ENCODE peak calls at places on chromosome 10, in eight cellular contexts. One of them, this sample, is unnamed.

GRCh38 chr10:65570143-65571010 is 1355.5 kb upstream of the LRRTM3 start:
- DNase-seq in heart right ventricle: peak
- DNase-seq in astrocyte: peak
- DNase-seq in ovary: peak
- DNase-seq in endodermal cell: peak
- DNase-seq in AG04450: no peak
- DNase-seq in vagina: no peak
- DNase-seq in dorsolateral prefrontal cortex: no peak
- DNase-seq in this sample: peak

GRCh38 chr10:76315240-76315639 is 883.8 kb downstream of the LRMDA start:
- DNase-seq in heart right ventricle: no peak
- DNase-seq in astrocyte: no peak
- DNase-seq in ovary: no peak
- DNase-seq in endodermal cell: peak
- DNase-seq in AG04450: no peak
- DNase-seq in vagina: no peak
- DNase-seq in dorsolateral prefrontal cortex: no peak
- DNase-seq in this sample: no peak

GRCh38 chr10:1358860-1359598 is 302.8 kb downstream of the WDR37 start:
- DNase-seq in heart right ventricle: no peak
- DNase-seq in astrocyte: no peak
- DNase-seq in ovary: no peak
- DNase-seq in endodermal cell: peak
- DNase-seq in AG04450: no peak
- DNase-seq in vagina: no peak
- DNase-seq in dorsolateral prefrontal cortex: no peak
- DNase-seq in this sample: no peak

GRCh38 chr10:133199992-133200611 is 29.9 kb upstream of the UTF1 start:
- DNase-seq in heart right ventricle: no peak
- DNase-seq in astrocyte: no peak
- DNase-seq in ovary: no peak
- DNase-seq in endodermal cell: peak
- DNase-seq in AG04450: no peak
- DNase-seq in vagina: no peak
- DNase-seq in dorsolateral prefrontal cortex: no peak
- DNase-seq in this sample: no peak

GRCh38 chr10:116748041-116748440 is 5.7 kb upstream of the HSPA12A start:
- DNase-seq in heart right ventricle: no peak
- DNase-seq in astrocyte: peak
- DNase-seq in ovary: no peak
- DNase-seq in endodermal cell: no peak
- DNase-seq in AG04450: no peak
- DNase-seq in vagina: no peak
- DNase-seq in dorsolateral prefrontal cortex: no peak
- DNase-seq in this sample: peak

GRCh38 chr10:100600218-100600617 is 64.5 kb downstream of the HIF1AN start:
- DNase-seq in heart right ventricle: no peak
- DNase-seq in astrocyte: no peak
- DNase-seq in ovary: no peak
- DNase-seq in endodermal cell: no peak
- DNase-seq in AG04450: no peak
- DNase-seq in vagina: no peak
- DNase-seq in dorsolateral prefrontal cortex: no peak
- DNase-seq in this sample: no peak

GRCh38 chr10:68560916-68561691 is 967 bp downstream of the TET1 start:
- DNase-seq in heart right ventricle: peak
- DNase-seq in astrocyte: no peak
- DNase-seq in ovary: peak
- DNase-seq in endodermal cell: peak
- DNase-seq in AG04450: no peak
- DNase-seq in vagina: no peak
- DNase-seq in dorsolateral prefrontal cortex: no peak
- DNase-seq in this sample: peak

GRCh38 chr10:117626228-117626627 is 83.7 kb downstream of the EMX2 start:
- DNase-seq in heart right ventricle: no peak
- DNase-seq in astrocyte: no peak
- DNase-seq in ovary: no peak
- DNase-seq in endodermal cell: no peak
- DNase-seq in AG04450: no peak
- DNase-seq in vagina: peak
- DNase-seq in dorsolateral prefrontal cortex: no peak
- DNase-seq in this sample: no peak

GRCh38 chr10:126204320-126204719 is 184.0 kb downstream of the ADAM12 start:
- DNase-seq in heart right ventricle: no peak
- DNase-seq in astrocyte: peak
- DNase-seq in ovary: no peak
- DNase-seq in endodermal cell: no peak
- DNase-seq in AG04450: no peak
- DNase-seq in vagina: no peak
- DNase-seq in dorsolateral prefrontal cortex: no peak
- DNase-seq in this sample: no peak

GRCh38 chr10:131233611-131234258 is 77.8 kb downstream of the TCERG1L start:
- DNase-seq in heart right ventricle: no peak
- DNase-seq in astrocyte: no peak
- DNase-seq in ovary: peak
- DNase-seq in endodermal cell: no peak
- DNase-seq in AG04450: no peak
- DNase-seq in vagina: no peak
- DNase-seq in dorsolateral prefrontal cortex: no peak
- DNase-seq in this sample: no peak

GRCh38 chr10:132036887-132037675 is 28.7 kb upstream of the JAKMIP3 start:
- DNase-seq in heart right ventricle: no peak
- DNase-seq in astrocyte: peak
- DNase-seq in ovary: no peak
- DNase-seq in endodermal cell: peak
- DNase-seq in AG04450: no peak
- DNase-seq in vagina: no peak
- DNase-seq in dorsolateral prefrontal cortex: peak
- DNase-seq in this sample: no peak

GRCh38 chr10:1465421-1465902 is 271.9 kb downstream of the ADARB2 start:
- DNase-seq in heart right ventricle: no peak
- DNase-seq in astrocyte: no peak
- DNase-seq in ovary: no peak
- DNase-seq in endodermal cell: no peak
- DNase-seq in AG04450: no peak
- DNase-seq in vagina: no peak
- DNase-seq in dorsolateral prefrontal cortex: no peak
- DNase-seq in this sample: no peak

GRCh38 chr10:90858489-90858968 is 690 bp upstream of the HTR7 start:
- DNase-seq in heart right ventricle: no peak
- DNase-seq in astrocyte: no peak
- DNase-seq in ovary: no peak
- DNase-seq in endodermal cell: no peak
- DNase-seq in AG04450: no peak
- DNase-seq in vagina: no peak
- DNase-seq in dorsolateral prefrontal cortex: no peak
- DNase-seq in this sample: no peak
- H3K4me3 ChIP-seq in heart right ventricle: peak
- H3K4me3 ChIP-seq in astrocyte: peak
- H3K4me3 ChIP-seq in ovary: peak
- H3K4me3 ChIP-seq in endodermal cell: peak
- H3K4me3 ChIP-seq in AG04450: peak
- H3K4me3 ChIP-seq in vagina: peak
- H3K4me3 ChIP-seq in dorsolateral prefrontal cortex: peak
- H3K4me3 ChIP-seq in this sample: peak

GRCh38 chr10:6580279-6581029 is 378 bp upstream of the PRKCQ start:
- DNase-seq in heart right ventricle: peak
- DNase-seq in astrocyte: peak
- DNase-seq in ovary: peak
- DNase-seq in endodermal cell: peak
- DNase-seq in AG04450: peak
- DNase-seq in vagina: no peak
- DNase-seq in dorsolateral prefrontal cortex: peak
- DNase-seq in this sample: peak
- TF ChIP-seq CTCF in heart right ventricle: peak
- TF ChIP-seq CTCF in astrocyte: no peak
- TF ChIP-seq CTCF in ovary: peak
- TF ChIP-seq CTCF in endodermal cell: peak
- TF ChIP-seq CTCF in AG04450: peak
- TF ChIP-seq CTCF in vagina: peak
- TF ChIP-seq CTCF in dorsolateral prefrontal cortex: peak
- TF ChIP-seq CTCF in this sample: peak

GRCh38 chr10:94122247-94122646 is 128.5 kb downstream of the PLCE1 start:
- DNase-seq in heart right ventricle: no peak
- DNase-seq in astrocyte: peak
- DNase-seq in ovary: no peak
- DNase-seq in endodermal cell: no peak
- DNase-seq in AG04450: no peak
- DNase-seq in vagina: no peak
- DNase-seq in dorsolateral prefrontal cortex: no peak
- DNase-seq in this sample: no peak

GRCh38 chr10:94125856-94126255 is 132.1 kb downstream of the PLCE1 start:
- DNase-seq in heart right ventricle: no peak
- DNase-seq in astrocyte: peak
- DNase-seq in ovary: no peak
- DNase-seq in endodermal cell: no peak
- DNase-seq in AG04450: peak
- DNase-seq in vagina: peak
- DNase-seq in dorsolateral prefrontal cortex: no peak
- DNase-seq in this sample: peak

DNA sequence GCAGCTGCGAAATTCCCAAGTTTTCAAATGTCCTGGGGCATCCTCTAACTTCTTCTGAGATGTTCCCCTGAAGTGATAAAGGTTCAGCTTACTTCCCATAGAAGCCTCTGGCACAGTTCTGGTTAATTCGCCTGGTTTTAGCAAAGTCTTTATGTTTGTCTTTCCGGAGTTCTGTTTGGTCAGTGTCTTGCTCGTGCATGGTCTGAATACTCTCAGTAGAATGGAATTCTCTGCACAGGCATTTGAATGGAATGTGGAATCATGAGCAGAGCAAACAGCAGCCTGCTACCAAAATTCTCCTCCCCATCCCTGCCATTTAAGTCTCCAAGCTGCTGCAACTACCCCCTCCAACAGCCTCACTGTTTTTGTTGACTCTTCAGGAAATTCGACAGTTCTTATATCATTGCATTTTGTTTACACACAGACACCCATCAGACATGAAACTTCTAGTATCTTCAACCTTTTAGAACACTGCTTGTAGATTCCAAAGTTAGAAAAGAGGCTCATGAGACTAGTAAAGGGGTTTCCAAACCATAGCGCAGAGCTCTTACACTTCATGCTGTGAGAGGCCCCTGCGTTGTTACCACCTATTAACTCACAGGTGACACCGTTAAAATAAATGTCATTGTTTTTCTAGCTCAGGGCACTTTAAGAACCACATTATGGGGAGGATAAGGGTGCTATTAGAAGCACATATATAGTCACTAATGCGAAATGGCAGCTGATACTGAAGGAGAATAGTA is 129.7 kb downstream of the PLCE1 start:
- DNase-seq in heart right ventricle: no peak
- DNase-seq in astrocyte: peak
- DNase-seq in ovary: no peak
- DNase-seq in endodermal cell: no peak
- DNase-seq in AG04450: peak
- DNase-seq in vagina: peak
- DNase-seq in dorsolateral prefrontal cortex: no peak
- DNase-seq in this sample: peak
- H3K4me3 ChIP-seq in heart right ventricle: no peak
- H3K4me3 ChIP-seq in astrocyte: no peak
- H3K4me3 ChIP-seq in ovary: no peak
- H3K4me3 ChIP-seq in endodermal cell: no peak
- H3K4me3 ChIP-seq in AG04450: no peak
- H3K4me3 ChIP-seq in vagina: no peak
- H3K4me3 ChIP-seq in dorsolateral prefrontal cortex: no peak
- H3K4me3 ChIP-seq in this sample: no peak

DNA sequence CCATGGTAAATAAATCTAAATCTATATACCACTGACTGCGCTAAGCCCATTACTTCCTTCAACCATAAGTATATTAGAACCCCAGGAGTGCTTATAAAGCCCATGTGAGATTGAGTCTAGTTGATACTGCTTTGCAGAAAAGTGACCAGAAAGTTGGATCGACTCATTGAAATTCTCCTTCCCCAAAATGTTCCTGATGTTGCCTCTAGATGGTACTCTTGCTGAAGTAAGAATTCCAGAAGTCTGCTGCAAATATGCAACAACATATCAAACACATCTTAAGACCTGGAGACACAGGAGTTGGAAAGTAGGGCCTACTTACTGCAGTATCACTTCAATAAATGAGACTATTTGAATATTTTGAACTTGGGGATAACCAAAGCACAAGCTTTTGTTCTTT is 550.8 kb downstream of the IPMK start:
- DNase-seq in heart right ventricle: no peak
- DNase-seq in astrocyte: peak
- DNase-seq in ovary: no peak
- DNase-seq in endodermal cell: no peak
- DNase-seq in AG04450: no peak
- DNase-seq in vagina: no peak
- DNase-seq in dorsolateral prefrontal cortex: no peak
- DNase-seq in this sample: peak
- TF ChIP-seq CTCF in heart right ventricle: no peak
- TF ChIP-seq CTCF in astrocyte: peak
- TF ChIP-seq CTCF in ovary: no peak
- TF ChIP-seq CTCF in endodermal cell: peak
- TF ChIP-seq CTCF in AG04450: peak
- TF ChIP-seq CTCF in vagina: no peak
- TF ChIP-seq CTCF in dorsolateral prefrontal cortex: no peak
- TF ChIP-seq CTCF in this sample: peak

GRCh38 chr10:17234541-17234940 is 6.5 kb downstream of the VIM start:
- DNase-seq in heart right ventricle: no peak
- DNase-seq in astrocyte: no peak
- DNase-seq in ovary: no peak
- DNase-seq in endodermal cell: no peak
- DNase-seq in AG04450: no peak
- DNase-seq in vagina: no peak
- DNase-seq in dorsolateral prefrontal cortex: no peak
- DNase-seq in this sample: no peak
- H3K4me3 ChIP-seq in heart right ventricle: peak
- H3K4me3 ChIP-seq in astrocyte: peak
- H3K4me3 ChIP-seq in ovary: no peak
- H3K4me3 ChIP-seq in endodermal cell: no peak
- H3K4me3 ChIP-seq in AG04450: no peak
- H3K4me3 ChIP-seq in vagina: peak
- H3K4me3 ChIP-seq in dorsolateral prefrontal cortex: no peak
- H3K4me3 ChIP-seq in this sample: peak

GRCh38 chr10:48973065-48973464 is 33.4 kb upstream of the LRRC18 start:
- DNase-seq in heart right ventricle: no peak
- DNase-seq in astrocyte: no peak
- DNase-seq in ovary: no peak
- DNase-seq in endodermal cell: no peak
- DNase-seq in AG04450: no peak
- DNase-seq in vagina: no peak
- DNase-seq in dorsolateral prefrontal cortex: no peak
- DNase-seq in this sample: no peak

GRCh38 chr10:48981310-48981907 is 41.8 kb upstream of the LRRC18 start:
- DNase-seq in heart right ventricle: peak
- DNase-seq in astrocyte: peak
- DNase-seq in ovary: peak
- DNase-seq in endodermal cell: peak
- DNase-seq in AG04450: peak
- DNase-seq in vagina: no peak
- DNase-seq in dorsolateral prefrontal cortex: peak
- DNase-seq in this sample: peak

GRCh38 chr10:48974757-48975156 is 35.1 kb upstream of the LRRC18 start:
- DNase-seq in heart right ventricle: no peak
- DNase-seq in astrocyte: no peak
- DNase-seq in ovary: no peak
- DNase-seq in endodermal cell: no peak
- DNase-seq in AG04450: no peak
- DNase-seq in vagina: no peak
- DNase-seq in dorsolateral prefrontal cortex: no peak
- DNase-seq in this sample: no peak

GRCh38 chr10:48978318-48978717 is 38.7 kb upstream of the LRRC18 start:
- DNase-seq in heart right ventricle: no peak
- DNase-seq in astrocyte: no peak
- DNase-seq in ovary: no peak
- DNase-seq in endodermal cell: no peak
- DNase-seq in AG04450: no peak
- DNase-seq in vagina: no peak
- DNase-seq in dorsolateral prefrontal cortex: no peak
- DNase-seq in this sample: no peak

GRCh38 chr10:48976208-48976607 is 36.6 kb upstream of the LRRC18 start:
- DNase-seq in heart right ventricle: no peak
- DNase-seq in astrocyte: no peak
- DNase-seq in ovary: no peak
- DNase-seq in endodermal cell: peak
- DNase-seq in AG04450: no peak
- DNase-seq in vagina: no peak
- DNase-seq in dorsolateral prefrontal cortex: no peak
- DNase-seq in this sample: peak
- TF ChIP-seq CTCF in heart right ventricle: no peak
- TF ChIP-seq CTCF in astrocyte: peak
- TF ChIP-seq CTCF in ovary: no peak
- TF ChIP-seq CTCF in endodermal cell: peak
- TF ChIP-seq CTCF in AG04450: peak
- TF ChIP-seq CTCF in vagina: no peak
- TF ChIP-seq CTCF in dorsolateral prefrontal cortex: peak
- TF ChIP-seq CTCF in this sample: no peak

This sample was measured in cardiac fibroblast.